ENCODE peak calls at places on chromosomes 7 and 10, in five cellular contexts. I is fibroblast of lung, X is endothelial cell, H is WTC11, L is B cell. Z is an unnamed sample.

GRCh38 chr7:91345449-91345848 is 81.2 kb downstream of the FZD1 start:
- DNase-seq in H (no peak), I (no peak), L (no peak), X (no peak), Z (no peak)

GRCh38 chr10:60662917-60663614 is 115.2 kb upstream of the CDK1 start:
- DNase-seq in L (no peak), I (peak; percentile 78), H (no peak), X (no peak), Z (no peak)

GRCh38 chr7:123749537-123749857 is 694 bp upstream of the WASL start:
- DNase-seq in I (no peak), L (no peak), X (no peak), H (no peak), Z (peak; percentile 76)

GRCh38 chr7:49927581-49927980 is 154.1 kb downstream of the VWC2 start:
- DNase-seq in H (no peak), X (no peak), L (no peak), I (no peak), Z (no peak)

GRCh38 chr10:49448924-49449323 is 53.0 kb upstream of the DRGX start:
- DNase-seq in H (no peak), I (peak; percentile 30), X (no peak), L (no peak), Z (no peak)

GRCh38 chr7:7820409-7820808 is 102.0 kb upstream of the RPA3 start:
- DNase-seq in X (no peak), L (no peak), H (no peak), I (no peak), Z (no peak)

GRCh38 chr7:95101422-95101821 is 194.0 kb downstream of the PPP1R9A start:
- DNase-seq in H (no peak), X (no peak), I (no peak), L (no peak), Z (no peak)

GRCh38 chr10:132750936-132751335 is 35.0 kb downstream of the NKX6-2 start:
- DNase-seq in I (no peak), X (no peak), H (no peak), L (no peak), Z (no peak)

GRCh38 chr10:5666324-5667220 is at the start of gene ASB13:
- DNase-seq in L (no peak), I (peak; percentile 36), H (peak; percentile 75), X (peak; percentile 57), Z (peak; percentile 44)

GRCh38 chr10:117486606-117487005 is 55.9 kb upstream of the EMX2 start:
- DNase-seq in I (no peak), X (no peak), L (no peak), H (no peak), Z (no peak)

GRCh38 chr7:73893342-73894101 is 32.6 kb downstream of the TMEM270 start:
- DNase-seq in X (no peak), H (no peak), I (peak; percentile 61), L (no peak), Z (no peak)

GRCh38 chr7:43856996-43857395 is 12.3 kb downstream of the MRPS24 start:
- DNase-seq in H (no peak), L (no peak), I (peak; percentile 16), X (no peak), Z (peak; percentile 42)

GRCh38 chr10:114632869-114633715 is 25.0 kb downstream of the ABLIM1 start:
- DNase-seq in X (no peak), L (no peak), H (no peak), I (peak; percentile 98), Z (peak; percentile 68)

Z was measured in HCEC 1CT.